ENCODE peak calls at places on chromosome 16, in seven cellular contexts. X is heart left ventricle; O is lower lobe of right lung; J is CD8-positive, alpha-beta T cell; H is cardiac muscle cell; I is HL-60; U is ascending aorta. L is an unnamed sample.

GRCh38 chr16:51149721-51150158 is 1.3 kb downstream of the SALL1 start:
- DNase-seq in X (no peak), O (no peak), J (no peak), H (peak), I (no peak), U (no peak), L (no peak)

GRCh38 chr16:4676826-4677225 is 16.5 kb upstream of the NUDT16L1 start:
- DNase-seq in X (peak), O (no peak), J (no peak), H (no peak), I (no peak), U (no peak), L (no peak)

GRCh38 chr16:13083687-13084086 is 182.3 kb downstream of the SHISA9 start:
- DNase-seq in X (no peak), O (no peak), J (no peak), H (no peak), I (no peak), U (no peak), L (no peak)

GRCh38 chr16:28192811-28193529 is 18.8 kb downstream of the XPO6 start:
- DNase-seq in X (no peak), O (peak), J (peak), H (no peak), I (peak), U (no peak), L (peak)

GRCh38 chr16:3131755-3132377 is 3.0 kb upstream of the ZNF213 start:
- DNase-seq in X (no peak), O (no peak), J (peak), H (peak), I (peak), U (no peak), L (no peak)

GRCh38 chr16:67207116-67207856 is 8.4 kb downstream of the ELMO3 start:
- DNase-seq in X (no peak), O (no peak), J (no peak), H (no peak), I (no peak), U (no peak), L (no peak)

GRCh38 chr16:50480206-50480605 is 68.0 kb upstream of the NKD1 start:
- DNase-seq in X (no peak), O (no peak), J (no peak), H (no peak), I (no peak), U (no peak), L (no peak)

GRCh38 chr16:57644383-57645014 is 16.1 kb downstream of the ADGRG1 start:
- DNase-seq in X (no peak), O (no peak), J (no peak), H (no peak), I (no peak), U (no peak), L (no peak)

GRCh38 chr16:19344224-19344801 is 58.8 kb downstream of the CLEC19A start:
- DNase-seq in X (no peak), O (peak), J (no peak), H (no peak), I (no peak), U (no peak), L (no peak)

GRCh38 chr16:53664724-53665345 is 38.8 kb downstream of the RPGRIP1L start:
- DNase-seq in X (no peak), O (no peak), J (no peak), H (peak), I (no peak), U (no peak), L (peak)

GRCh38 chr16:2687531-2688308 is 5.4 kb downstream of the KCTD5 start:
- DNase-seq in X (no peak), O (no peak), J (no peak), H (no peak), I (no peak), U (no peak), L (no peak)

GRCh38 chr16:85104821-85105391 is 7.4 kb downstream of the CIBAR2 start:
- DNase-seq in X (no peak), O (peak), J (peak), H (no peak), I (peak), U (no peak), L (peak)

GRCh38 chr16:17515421-17516210 is 44.9 kb upstream of the XYLT1 start:
- DNase-seq in X (no peak), O (no peak), J (no peak), H (no peak), I (no peak), U (no peak), L (no peak)

GRCh38 chr16:24645739-24646645 is 83.5 kb upstream of the TNRC6A start:
- DNase-seq in X (no peak), O (no peak), J (no peak), H (no peak), I (no peak), U (peak), L (no peak)

GRCh38 chr16:26605872-26606271 is 460.9 kb upstream of the C16orf82 start:
- DNase-seq in X (no peak), O (no peak), J (no peak), H (no peak), I (no peak), U (no peak), L (no peak)

GRCh38 chr16:65070831-65071230 is 51.0 kb downstream of the CDH11 start:
- DNase-seq in X (peak), O (no peak), J (no peak), H (peak), I (no peak), U (peak), L (no peak)

GRCh38 chr16:67927131-67927941 is 4.3 kb downstream of the CTRL start:
- DNase-seq in X (no peak), O (no peak), J (peak), H (no peak), I (no peak), U (no peak), L (no peak)

GRCh38 chr16:51818342-51818944 is 667.4 kb upstream of the SALL1 start:
- DNase-seq in X (peak), O (no peak), J (no peak), H (peak), I (peak), U (no peak), L (peak)

GRCh38 chr16:1613728-1614225 is 1.6 kb downstream of the CRAMP1 start:
- DNase-seq in X (no peak), O (no peak), J (no peak), H (peak), I (peak), U (no peak), L (peak)

GRCh38 chr16:53098526-53099317 is 43.9 kb downstream of the CHD9 start:
- DNase-seq in X (peak), O (peak), J (peak), H (peak), I (peak), U (peak), L (peak)

GRCh38 chr16:9139965-9140364 is 48.5 kb downstream of the HAPSTR1 start:
- DNase-seq in X (no peak), O (peak), J (no peak), H (no peak), I (peak), U (no peak), L (peak)

GRCh38 chr16:75148311-75149195 is at the start of gene ZFP1:
- DNase-seq in X (peak), O (peak), J (peak), H (peak), I (peak), U (peak), L (peak)

GRCh38 chr16:86872833-86873232 is 294.5 kb downstream of the FOXL1 start:
- DNase-seq in X (no peak), O (no peak), J (no peak), H (peak), I (no peak), U (no peak), L (no peak)

GRCh38 chr16:5916711-5917191 is 819.2 kb upstream of the EEF2KMT start:
- DNase-seq in X (no peak), O (no peak), J (no peak), H (no peak), I (no peak), U (no peak), L (no peak)

GRCh38 chr16:67833035-67833417 is 9.1 kb upstream of the THAP11 start:
- DNase-seq in X (no peak), O (no peak), J (no peak), H (no peak), I (peak), U (no peak), L (no peak)

GRCh38 chr16:3609895-3610697 is 1.3 kb downstream of the SLX4 start:
- DNase-seq in X (no peak), O (no peak), J (no peak), H (no peak), I (peak), U (peak), L (no peak)

GRCh38 chr16:88558457-88559442 is 11.5 kb upstream of the ZC3H18 start:
- DNase-seq in X (peak), O (peak), J (no peak), H (peak), I (peak), U (no peak), L (peak)
- TF ChIP-seq CTCF in X (peak), O (peak), J (no peak), H (peak), I (no peak), U (peak), L (peak)

DNA sequence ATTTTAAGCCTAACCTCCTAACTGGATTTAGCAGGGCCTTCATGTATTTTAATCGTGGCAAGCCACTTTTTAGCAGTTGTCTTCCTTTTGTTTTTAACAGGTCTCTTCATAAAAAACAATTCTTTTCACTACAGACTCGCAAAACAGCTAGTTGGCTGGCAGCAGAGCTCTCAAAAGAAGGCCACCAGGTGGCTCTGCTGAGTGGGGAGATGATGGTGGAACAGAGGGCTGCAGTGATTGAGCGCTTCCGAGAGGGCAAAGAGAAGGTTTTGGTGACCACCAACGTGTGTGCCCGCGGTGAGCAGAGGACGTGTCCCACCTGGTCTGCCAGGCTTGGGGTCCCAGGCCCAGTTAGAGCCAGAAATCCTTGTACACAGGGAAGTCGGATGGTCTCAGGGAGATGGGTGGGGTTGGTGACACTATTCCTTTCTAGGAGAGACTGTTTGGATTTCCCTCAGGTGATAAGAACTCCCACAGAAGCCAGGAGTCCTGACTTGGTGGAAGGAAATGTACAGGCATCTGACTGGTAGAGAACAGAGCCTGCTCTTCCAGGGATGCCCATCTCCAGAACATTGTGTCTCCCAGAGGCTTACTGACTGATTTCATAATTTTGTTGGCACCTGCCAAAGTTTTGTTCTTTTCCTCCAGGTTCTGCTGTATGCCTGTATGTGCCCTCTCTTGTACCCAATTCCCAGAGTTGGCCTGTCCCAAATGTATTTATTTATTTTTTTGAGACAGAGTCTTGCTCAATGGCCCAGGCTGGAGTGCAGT is 14.9 kb upstream of the DDX19A start:
- DNase-seq in X (no peak), O (no peak), J (no peak), H (peak), I (no peak), U (no peak), L (no peak)
- TF ChIP-seq CTCF in X (peak), O (peak), J (peak), H (peak), I (no peak), U (no peak), L (peak)

GRCh38 chr16:56589141-56590039 is at the start of gene MT3:
- DNase-seq in X (no peak), O (no peak), J (no peak), H (peak), I (no peak), U (peak), L (no peak)
- TF ChIP-seq CTCF in X (no peak), O (no peak), J (no peak), H (no peak), I (no peak), U (no peak), L (no peak)

DNA sequence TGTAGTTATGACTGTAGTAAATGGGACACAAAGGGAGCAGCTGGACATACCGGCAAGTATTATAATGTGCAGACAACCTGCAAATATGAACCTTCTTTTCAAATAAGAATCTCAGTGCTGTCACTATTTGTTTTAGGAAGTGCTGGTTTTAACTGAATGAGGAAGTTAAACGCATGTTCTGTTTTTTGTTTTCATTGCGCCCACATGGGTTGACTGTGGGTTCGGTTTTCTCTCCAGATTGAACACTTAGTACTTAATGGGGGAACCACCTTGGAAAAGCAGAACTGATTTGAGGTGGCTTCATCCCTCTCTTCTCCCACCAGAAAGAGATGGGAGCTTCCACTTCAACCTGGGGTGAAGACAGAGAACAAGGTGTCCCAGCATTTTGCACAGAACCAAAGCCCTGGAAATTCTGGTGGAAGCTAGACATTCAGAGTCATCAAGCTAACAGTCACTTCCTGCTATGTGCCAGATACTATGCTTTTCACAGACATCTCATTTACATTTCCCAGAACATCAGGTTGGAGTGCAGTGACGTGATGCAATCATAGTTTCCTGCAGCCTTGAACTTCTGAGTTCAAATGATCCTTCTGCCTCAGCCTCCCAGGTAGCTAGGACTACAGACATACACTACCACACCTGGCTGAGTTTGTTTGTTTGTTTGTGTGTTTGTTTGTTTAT is 149.8 kb downstream of the CDH13 start:
- DNase-seq in X (no peak), O (no peak), J (no peak), H (no peak), I (no peak), U (no peak), L (no peak)
- TF ChIP-seq CTCF in X (no peak), O (no peak), J (no peak), H (no peak), I (no peak), U (no peak), L (no peak)